ENCODE peak calls at places on chromosomes 5 and 9, in five cellular contexts. Z is SK-N-SH, K is K562, A is H1, P is GM12878. M is an unnamed sample.

GRCh38 chr5:80406980-80407734 is 707 bp upstream of the ZFYVE16 start:
- DNase-seq in Z (no peak), K (no peak), A (no peak), P (no peak), M (no peak)

GRCh38 chr5:151471276-151471675 is 23.9 kb downstream of the SLC36A1 start:
- DNase-seq in Z (no peak), K (no peak), A (no peak), P (no peak), M (no peak)

GRCh38 chr9:36572515-36573418 is at the start of gene MELK:
- DNase-seq in Z (peak), K (peak), A (no peak), P (no peak), M (peak)

GRCh38 chr5:157459715-157460599 is at the start of gene NIPAL4:
- DNase-seq in Z (peak), K (no peak), A (no peak), P (no peak), M (no peak)

GRCh38 chr9:102273952-102274351 is 535.5 kb upstream of the GRIN3A start:
- DNase-seq in Z (no peak), K (no peak), A (no peak), P (no peak), M (no peak)

GRCh38 chr5:115796656-115797055 is 19.8 kb downstream of the CDO1 start:
- DNase-seq in Z (no peak), K (no peak), A (no peak), P (no peak), M (no peak)

GRCh38 chr5:171242521-171242920 is 66.5 kb upstream of the TLX3 start:
- DNase-seq in Z (no peak), K (no peak), A (no peak), P (no peak), M (no peak)

GRCh38 chr9:125732562-125732961 is 14.6 kb upstream of the PBX3 start:
- DNase-seq in Z (no peak), K (no peak), A (no peak), P (no peak), M (no peak)

GRCh38 chr5:127216906-127217675 is 73.5 kb upstream of the MEGF10 start:
- DNase-seq in Z (no peak), K (no peak), A (no peak), P (no peak), M (no peak)

GRCh38 chr5:141338538-141339306 is at the start of gene PCDHGA2:
- DNase-seq in Z (peak), K (peak), A (no peak), P (no peak), M (no peak)

GRCh38 chr5:134114886-134115805 is 665 bp downstream of the TCF7 start:
- DNase-seq in Z (peak), K (peak), A (no peak), P (no peak), M (no peak)

GRCh38 chr9:113616716-113617496 is 153.4 kb downstream of the RGS3 start:
- DNase-seq in Z (no peak), K (no peak), A (no peak), P (no peak), M (no peak)

GRCh38 chr9:123784513-123784912 is 145.4 kb downstream of the DENND1A start:
- DNase-seq in Z (no peak), K (no peak), A (no peak), P (no peak), M (no peak)

GRCh38 chr5:37552770-37553719 is 173.9 kb downstream of the WDR70 start:
- DNase-seq in Z (no peak), K (peak), A (no peak), P (no peak), M (peak)

GRCh38 chr5:99104538-99105132 is 175.8 kb upstream of the CHD1 start:
- DNase-seq in Z (peak), K (peak), A (no peak), P (no peak), M (no peak)

GRCh38 chr9:111959468-111959941 is 62.9 kb downstream of the UGCG start:
- DNase-seq in Z (no peak), K (peak), A (no peak), P (no peak), M (no peak)

GRCh38 chr9:134656334-134657034 is 14.9 kb downstream of the COL5A1 start:
- DNase-seq in Z (no peak), K (no peak), A (no peak), P (no peak), M (no peak)

GRCh38 chr5:18732556-18733479 is 1098.6 kb downstream of the TAF11L14 start:
- DNase-seq in Z (no peak), K (no peak), A (no peak), P (no peak), M (no peak)

GRCh38 chr9:137479315-137479861 is 20.3 kb upstream of the NSMF start:
- DNase-seq in Z (peak), K (no peak), A (no peak), P (no peak), M (no peak)

GRCh38 chr5:171388816-171389168 is 1.1 kb downstream of the NPM1 start:
- DNase-seq in Z (no peak), K (no peak), A (no peak), P (no peak), M (no peak)

GRCh38 chr9:34457266-34458012 is 931 bp downstream of the FAM219A start:
- DNase-seq in Z (peak), K (peak), A (peak), P (no peak), M (no peak)

GRCh38 chr9:133237271-133237731 is 28.3 kb upstream of the OBP2B start:
- DNase-seq in Z (no peak), K (no peak), A (no peak), P (no peak), M (no peak)

GRCh38 chr5:6686501-6686900 is 26.7 kb upstream of the TENT4A start:
- DNase-seq in Z (no peak), K (no peak), A (no peak), P (no peak), M (no peak)

GRCh38 chr9:19284729-19285128 is 54.2 kb downstream of the DENND4C start:
- DNase-seq in Z (no peak), K (no peak), A (no peak), P (no peak), M (no peak)

GRCh38 chr9:69168709-69169217 is 5.3 kb upstream of the TJP2 start:
- DNase-seq in Z (no peak), K (peak), A (no peak), P (no peak), M (no peak)

GRCh38 chr9:97512966-97513560 is 11.6 kb downstream of the TMOD1 start:
- DNase-seq in Z (no peak), K (no peak), A (no peak), P (no peak), M (no peak)

GRCh38 chr5:155651-156410 is 35.5 kb upstream of the LRRC14B start:
- DNase-seq in Z (no peak), K (no peak), A (no peak), P (no peak), M (no peak)

GRCh38 chr5:15203376-15203775 is 296.6 kb upstream of the FBXL7 start:
- DNase-seq in Z (no peak), K (no peak), A (no peak), P (no peak), M (no peak)

GRCh38 chr9:127559247-127559680 is 52.8 kb upstream of the STXBP1 start:
- DNase-seq in Z (no peak), K (no peak), A (no peak), P (no peak), M (no peak)

GRCh38 chr5:156815988-156816599 is 34.0 kb upstream of the PPP1R2B start:
- DNase-seq in Z (peak), K (peak), A (no peak), P (no peak), M (no peak)

GRCh38 chr5:78594946-78595921 is 53.3 kb downstream of the LHFPL2 start:
- DNase-seq in Z (no peak), K (peak), A (no peak), P (no peak), M (no peak)

GRCh38 chr9:79471577-79472543 is 99.9 kb upstream of the TLE4 start:
- DNase-seq in Z (peak), K (no peak), A (no peak), P (no peak), M (no peak)

GRCh38 chr9:84754461-84754860 is 84.9 kb downstream of the NTRK2 start:
- DNase-seq in Z (no peak), K (no peak), A (no peak), P (no peak), M (no peak)

GRCh38 chr5:55222061-55222818 is 4.9 kb downstream of the MCIDAS start:
- DNase-seq in Z (no peak), K (no peak), A (no peak), P (no peak), M (no peak)

GRCh38 chr5:57085306-57086081 is 88.4 kb upstream of the GPBP1 start:
- DNase-seq in Z (no peak), K (no peak), A (no peak), P (no peak), M (no peak)

DNA sequence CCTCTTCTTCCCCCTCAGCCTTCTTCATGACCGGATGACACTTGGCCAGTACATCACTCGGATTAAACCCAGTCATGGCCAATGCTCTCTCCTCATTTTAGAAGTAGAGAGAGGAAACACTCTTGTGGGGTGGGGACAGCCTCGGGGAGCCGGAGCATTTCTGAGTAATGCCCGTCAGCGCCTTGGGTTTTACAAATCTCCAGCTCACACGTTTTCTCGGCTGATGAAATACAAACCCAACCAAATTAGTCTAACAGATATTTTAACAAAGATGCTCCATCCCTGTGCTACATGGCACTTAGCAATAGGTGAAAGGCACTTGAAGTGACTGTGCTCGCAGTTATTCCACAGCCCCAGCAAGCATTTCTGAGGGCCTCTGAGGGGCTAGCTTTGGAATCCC is 51.7 kb downstream of the ZNF366 start:
- DNase-seq in Z (no peak), K (no peak), A (no peak), P (no peak), M (no peak)
- TF ChIP-seq GABPA in Z (no peak), K (peak), A (no peak), P (no peak), M (no peak)

DNA sequence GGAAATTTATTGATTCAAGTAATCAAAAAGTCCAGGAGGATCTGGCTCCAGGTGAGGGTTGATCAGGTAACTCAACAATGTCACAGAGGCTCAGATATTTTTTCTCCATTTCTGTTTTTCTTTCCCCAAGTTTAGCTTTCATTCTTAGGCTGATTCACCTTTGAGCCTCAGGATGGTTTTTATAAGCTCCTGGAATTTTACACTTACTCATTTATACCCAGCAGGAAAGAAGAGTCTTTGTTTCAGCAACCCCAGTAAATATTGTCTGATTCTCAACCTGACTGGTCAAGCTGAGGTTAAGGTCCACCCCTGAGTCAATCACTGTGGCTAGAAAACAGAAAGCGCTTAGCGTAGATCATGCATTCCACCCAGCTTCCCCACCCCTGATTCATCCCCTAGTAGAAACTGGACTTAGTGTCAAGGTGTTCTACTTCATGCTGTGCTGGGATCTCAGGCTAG is 500.6 kb downstream of the KIF4B start:
- DNase-seq in Z (no peak), K (no peak), A (no peak), P (no peak), M (no peak)
- TF ChIP-seq POLR2AphosphoS5 in Z (no peak), K (no peak), A (no peak), P (no peak), M (no peak)

GRCh38 chr9:5832543-5833529 is at the start of gene ERMP1:
- DNase-seq in Z (peak), K (peak), A (peak), P (no peak), M (peak)

GRCh38 chr9:5835808-5836207 is 2.9 kb upstream of the ERMP1 start:
- DNase-seq in Z (no peak), K (no peak), A (no peak), P (no peak), M (no peak)

GRCh38 chr9:5834214-5834613 is 1.3 kb upstream of the ERMP1 start:
- DNase-seq in Z (no peak), K (no peak), A (no peak), P (no peak), M (peak)

DNA sequence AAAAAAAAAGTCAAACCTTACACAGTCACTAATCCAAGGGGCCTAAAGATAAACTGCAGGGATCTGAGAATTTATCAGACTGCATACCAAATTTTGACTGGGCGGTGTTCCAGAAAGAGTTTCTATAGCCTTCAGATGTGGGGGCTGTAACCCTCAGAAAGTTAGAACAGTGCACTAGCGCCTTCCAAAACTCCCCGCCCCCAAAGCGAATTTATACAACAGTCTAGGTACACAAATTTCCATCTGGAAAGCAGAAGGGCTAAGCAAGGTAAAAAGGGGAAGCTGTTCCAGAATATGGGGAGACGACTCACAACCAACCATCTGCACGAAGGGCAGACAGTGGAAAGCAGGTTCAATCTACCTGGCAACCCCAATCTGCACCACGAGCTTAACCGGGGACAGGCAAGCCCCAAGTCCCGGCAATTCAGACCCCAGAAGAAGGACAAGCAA is 799 bp downstream of the ERMP1 start:
- DNase-seq in Z (no peak), K (peak), A (no peak), P (no peak), M (no peak)
- TF ChIP-seq GABPA in Z (no peak), K (no peak), A (no peak), P (no peak), M (no peak)

DNA sequence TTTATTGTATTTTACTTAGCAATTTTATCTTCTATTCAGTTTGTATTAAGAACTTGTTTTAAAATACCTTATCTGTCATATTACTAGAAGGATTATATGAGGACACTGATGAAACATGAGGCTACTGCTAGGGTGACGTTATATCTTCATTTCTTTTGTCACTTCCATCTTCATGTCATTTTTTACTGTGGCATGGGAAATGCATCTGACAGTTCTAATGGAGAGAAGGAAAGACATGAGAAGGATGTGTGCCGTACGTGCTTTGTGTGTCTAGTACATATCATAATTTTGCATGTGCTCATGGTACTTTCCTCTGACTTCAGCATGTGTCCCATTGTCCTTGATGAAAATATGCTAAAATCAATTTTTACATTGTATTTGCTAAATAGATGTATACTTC is 258.2 kb downstream of the PTPRD start:
- DNase-seq in Z (no peak), K (no peak), A (no peak), P (no peak), M (no peak)
- TF ChIP-seq POLR2AphosphoS5 in Z (no peak), K (no peak), A (no peak), P (no peak), M (no peak)

DNA sequence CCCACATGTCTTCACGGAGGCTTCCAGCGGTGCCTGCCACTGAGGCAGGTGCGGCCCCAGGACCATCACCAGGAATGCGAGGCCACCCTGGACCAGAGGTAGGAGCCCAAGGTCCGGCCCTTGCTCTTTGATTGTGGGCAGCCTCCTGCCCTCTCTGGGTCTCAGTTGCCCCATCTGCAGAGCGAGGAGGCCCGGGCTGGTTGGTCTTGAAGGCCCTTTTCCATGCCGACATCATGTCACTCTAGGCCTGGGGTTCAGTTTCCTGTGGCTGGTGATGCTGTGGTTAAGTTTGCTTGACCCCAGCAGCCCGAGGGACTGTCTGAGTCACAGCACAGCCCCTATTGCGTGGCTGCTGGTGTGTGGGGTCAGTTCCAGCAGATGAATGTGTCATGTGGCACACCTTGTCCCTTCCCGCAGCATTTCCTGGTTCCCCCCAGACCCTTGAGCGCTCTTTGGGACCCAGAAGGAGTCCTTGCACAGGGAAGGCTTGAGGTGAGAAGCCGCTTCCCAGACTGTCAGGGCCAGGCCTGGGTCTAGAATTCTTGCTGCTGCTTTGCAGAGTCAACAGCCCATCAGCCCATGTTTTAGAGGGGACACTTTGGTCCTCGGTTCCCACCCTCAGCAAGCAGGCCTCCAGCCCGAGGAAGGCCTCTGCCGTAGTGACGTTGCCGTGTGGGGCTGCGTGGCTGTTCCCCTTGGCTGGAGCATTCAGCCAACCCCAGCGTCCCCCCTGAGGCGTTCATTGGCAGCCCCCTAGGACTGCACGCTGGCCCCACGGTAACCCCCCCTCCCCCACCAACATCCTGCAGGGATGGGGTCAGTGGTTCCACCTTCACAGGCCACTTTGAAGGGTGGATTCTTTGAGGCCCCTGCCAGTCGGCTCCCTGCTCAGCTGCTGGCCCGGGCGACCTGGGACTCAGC is 31.0 kb upstream of the HMCN2 start:
- DNase-seq in Z (no peak), K (no peak), A (no peak), P (no peak), M (no peak)
- TF ChIP-seq GABPA in Z (no peak), K (no peak), A (no peak), P (no peak), M (no peak)

GRCh38 chr9:70760228-70760627 is 345.8 kb upstream of the KLF9 start:
- DNase-seq in Z (no peak), K (no peak), A (no peak), P (no peak), M (no peak)
- TF ChIP-seq POLR2AphosphoS5 in Z (no peak), K (no peak), A (no peak), P (no peak), M (no peak)

DNA sequence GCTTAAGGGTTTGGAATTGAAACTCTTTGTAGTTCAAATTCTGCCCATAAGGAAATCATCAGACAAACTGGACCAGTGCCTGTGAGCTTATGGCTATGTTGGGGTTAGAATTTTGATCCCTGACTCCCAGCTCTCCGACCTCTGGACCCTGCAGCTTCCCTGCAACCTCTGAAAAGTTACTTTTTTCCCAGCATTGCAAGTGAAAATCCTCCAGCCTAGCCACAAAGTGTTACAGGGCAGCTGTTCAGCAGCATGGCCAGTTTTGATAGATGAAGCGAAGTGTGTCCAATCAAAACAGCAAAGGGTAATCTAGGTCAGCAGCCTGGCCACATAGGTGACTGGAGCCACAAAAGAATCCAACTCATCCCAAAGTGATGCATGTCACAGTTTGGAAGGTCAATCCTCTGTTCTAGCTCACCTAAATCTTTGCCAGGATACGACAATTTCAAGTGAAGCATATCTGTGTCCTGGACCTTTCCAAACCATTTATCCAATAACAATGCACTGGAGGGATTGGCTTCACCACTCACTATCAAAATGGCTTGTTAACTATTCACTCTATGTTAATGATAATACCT is 4.7 kb upstream of the CPEB4 start:
- DNase-seq in Z (no peak), K (no peak), A (no peak), P (no peak), M (no peak)
- TF ChIP-seq GABPA in Z (no peak), K (no peak), A (no peak), P (no peak), M (no peak)

M was measured in HL-60.